ENCODE peak calls at places on chromosomes 2 and 18, in seven cellular contexts. Z, D, W, H, P, J and Y are unnamed samples.

GRCh38 chr2:121363632-121364420 is 78.8 kb upstream of the TFCP2L1 start:
- DNase-seq in W (no peak), H (no peak), J (no peak), Z (no peak), P (no peak), D (no peak), Y (no peak)

GRCh38 chr2:197052371-197052770 is 125.9 kb upstream of the PGAP1 start:
- DNase-seq in H (no peak), P (no peak), W (no peak), J (no peak), Z (no peak), D (no peak), Y (no peak)

GRCh38 chr2:5020451-5020850 is 671.7 kb upstream of the SOX11 start:
- DNase-seq in W (no peak), Z (no peak), H (no peak), J (no peak), P (no peak), D (no peak), Y (no peak)

GRCh38 chr2:182477774-182478173 is 50.9 kb upstream of the PDE1A start:
- DNase-seq in J (no peak), H (no peak), W (no peak), D (no peak), Z (no peak), P (no peak), Y (no peak)

GRCh38 chr2:67917332-67918054 is 145.3 kb downstream of the C1D start:
- DNase-seq in P (no peak), Z (peak), D (no peak), W (no peak), J (no peak), H (no peak), Y (no peak)

GRCh38 chr18:45637546-45638327 is 22.5 kb downstream of the SLC14A2 start:
- DNase-seq in P (no peak), W (no peak), D (no peak), Z (no peak), J (no peak), H (no peak), Y (no peak)

GRCh38 chr2:159187095-159187494 is 99.4 kb downstream of the WDSUB1 start:
- DNase-seq in W (no peak), D (no peak), H (no peak), J (no peak), P (no peak), Z (no peak), Y (no peak)

GRCh38 chr18:8450898-8451665 is 158.2 kb upstream of the RAB12 start:
- DNase-seq in P (no peak), W (no peak), D (no peak), J (no peak), H (no peak), Z (no peak), Y (no peak)

GRCh38 chr2:68418855-68419254 is 48.2 kb downstream of the FBXO48 start:
- DNase-seq in W (no peak), Z (no peak), D (peak), H (no peak), P (no peak), J (peak), Y (no peak)

GRCh38 chr2:145066151-145066661 is 546.3 kb upstream of the ZEB2 start:
- DNase-seq in W (no peak), H (no peak), P (no peak), Z (no peak), J (no peak), D (no peak), Y (no peak)

GRCh38 chr2:127083819-127084503 is 23.0 kb downstream of the BIN1 start:
- DNase-seq in Z (no peak), H (no peak), W (no peak), D (peak), J (no peak), P (no peak), Y (peak)

GRCh38 chr2:200300650-200301314 is 5.7 kb upstream of the SPATS2L start:
- DNase-seq in P (no peak), D (no peak), W (no peak), J (no peak), H (no peak), Z (no peak), Y (no peak)

GRCh38 chr2:220188031-220188430 is 560.6 kb downstream of the SLC4A3 start:
- DNase-seq in D (no peak), J (no peak), W (no peak), H (no peak), Z (no peak), P (no peak), Y (no peak)

GRCh38 chr2:166882851-166883250 is 5.4 kb upstream of the XIRP2 start:
- DNase-seq in D (no peak), H (no peak), J (no peak), W (no peak), P (no peak), Z (no peak), Y (no peak)

GRCh38 chr18:73987247-73987980 is 160.2 kb downstream of the FBXO15 start:
- DNase-seq in H (no peak), P (no peak), Z (no peak), D (no peak), W (no peak), J (no peak), Y (no peak)

GRCh38 chr18:3110034-3110752 is 97.2 kb upstream of the LPIN2 start:
- DNase-seq in H (no peak), J (no peak), P (no peak), W (no peak), Z (no peak), D (no peak), Y (no peak)

GRCh38 chr18:39162013-39162412 is 1596.4 kb upstream of the CELF4 start:
- DNase-seq in W (no peak), J (no peak), D (no peak), H (no peak), P (no peak), Z (no peak), Y (no peak)

GRCh38 chr2:48399828-48400552 is 130.0 kb upstream of the STON1 start:
- DNase-seq in J (no peak), P (no peak), D (no peak), W (no peak), Z (no peak), H (no peak), Y (no peak)

GRCh38 chr2:120738786-120739771 is 3.4 kb downstream of the GLI2 start:
- DNase-seq in J (peak), W (no peak), P (no peak), H (peak), Z (no peak), D (peak), Y (no peak)

GRCh38 chr2:54672587-54673456 is 50.6 kb upstream of the EML6 start:
- DNase-seq in W (no peak), H (no peak), D (no peak), J (no peak), P (no peak), Z (no peak), Y (no peak)

GRCh38 chr2:26429779-26430654 is 28.3 kb downstream of the DRC1 start:
- DNase-seq in J (no peak), W (no peak), D (no peak), H (peak), P (no peak), Z (no peak), Y (no peak)